ENCODE peak calls at places on chromosomes 16 and 17, in seven cellular contexts. O, G, J, B, A, V and Q are unnamed samples.

GRCh38 chr16:50261160-50261706 is 5.1 kb upstream of the ADCY7 start:
- DNase-seq in O (no peak), B (no peak), J (no peak), V (no peak), A (no peak), G (no peak), Q (no peak)

GRCh38 chr17:57911834-57912673 is 43.2 kb downstream of the CUEDC1 start:
- DNase-seq in O (no peak), J (no peak), V (no peak), A (peak; percentile 92), B (peak; percentile 97), G (peak; percentile 93), Q (no peak)

GRCh38 chr17:980406-981291 is 1.1 kb upstream of the NXN start:
- DNase-seq in B (peak; percentile 83), J (peak; percentile 75), G (peak; percentile 83), V (peak; percentile 80), A (peak; percentile 81), O (peak; percentile 77), Q (peak; percentile 75)

GRCh38 chr16:87740909-87741424 is 24.8 kb downstream of the KLHDC4 start:
- DNase-seq in G (no peak), O (no peak), V (no peak), B (no peak), A (no peak), J (no peak), Q (no peak)

GRCh38 chr17:50539762-50540440 is 7.1 kb upstream of the SPATA20 start:
- DNase-seq in B (no peak), G (no peak), J (no peak), V (no peak), A (peak; percentile 76), O (no peak), Q (no peak)

GRCh38 chr17:41873559-41874292 is 8.5 kb upstream of the KLHL11 start:
- DNase-seq in V (no peak), B (no peak), O (no peak), G (no peak), J (no peak), A (no peak), Q (no peak)

GRCh38 chr16:27204232-27204915 is 1.0 kb downstream of the KDM8 start:
- DNase-seq in A (no peak), B (no peak), O (peak; percentile 11), J (no peak), V (no peak), G (no peak), Q (no peak)

GRCh38 chr16:17548825-17549224 is 78.1 kb upstream of the XYLT1 start:
- DNase-seq in A (no peak), G (no peak), O (no peak), J (no peak), B (no peak), V (no peak), Q (no peak)

GRCh38 chr16:17271687-17272086 is 199.1 kb downstream of the XYLT1 start:
- DNase-seq in O (no peak), J (no peak), V (no peak), G (no peak), A (peak; percentile 38), B (peak; percentile 62), Q (no peak)

GRCh38 chr16:86219655-86220445 is 290.5 kb upstream of the FOXF1 start:
- DNase-seq in V (peak; percentile 61), J (no peak), B (peak; percentile 12), G (peak; percentile 29), O (peak; percentile 67), A (no peak), Q (no peak)

GRCh38 chr16:28897826-28898225 is 19.5 kb downstream of the ATP2A1 start:
- DNase-seq in G (no peak), O (no peak), V (no peak), A (no peak), B (no peak), J (no peak), Q (no peak)

GRCh38 chr17:63974594-63975192 is 2.0 kb upstream of the SCN4A start:
- DNase-seq in A (no peak), B (no peak), J (no peak), V (peak; percentile 47), O (no peak), G (no peak), Q (no peak)

GRCh38 chr17:19904924-19905323 is 37.2 kb upstream of the ULK2 start:
- DNase-seq in J (no peak), B (no peak), V (no peak), G (no peak), A (peak; percentile 24), O (no peak), Q (no peak)

GRCh38 chr17:1716076-1716911 is 6.1 kb upstream of the TLCD2 start:
- DNase-seq in O (peak; percentile 100), G (peak; percentile 100), A (peak; percentile 100), J (peak; percentile 100), V (peak; percentile 100), B (peak; percentile 100), Q (peak; percentile 100)